ENCODE peak calls at places on chromosomes 13 and 19, in five cellular contexts. One of them, this sample, is unnamed.

GRCh38 chr13:112934075-112934474 is 34.9 kb upstream of the MCF2L start:
- DNase-seq in A549: no peak
- DNase-seq in HL-60: no peak
- DNase-seq in fibroblast of pulmonary artery: no peak
- DNase-seq in left ventricle myocardium superior: no peak
- DNase-seq in this sample: no peak

GRCh38 chr13:33761744-33762143 is 56.2 kb upstream of the RFC3 start:
- DNase-seq in A549: peak; percentile 12
- DNase-seq in HL-60: no peak
- DNase-seq in fibroblast of pulmonary artery: no peak
- DNase-seq in left ventricle myocardium superior: no peak
- DNase-seq in this sample: no peak

GRCh38 chr13:50543767-50544166 is 299.7 kb downstream of the DLEU7 start:
- DNase-seq in A549: no peak
- DNase-seq in HL-60: no peak
- DNase-seq in fibroblast of pulmonary artery: peak; percentile 72
- DNase-seq in left ventricle myocardium superior: peak; percentile 37
- DNase-seq in this sample: no peak

GRCh38 chr13:57633141-57633949 is 1.8 kb downstream of the PCDH17 start:
- DNase-seq in A549: no peak
- DNase-seq in HL-60: no peak
- DNase-seq in fibroblast of pulmonary artery: peak; percentile 10
- DNase-seq in left ventricle myocardium superior: peak; percentile 76
- DNase-seq in this sample: no peak

GRCh38 chr19:7287716-7288115 is 6.5 kb downstream of the INSR start:
- DNase-seq in A549: no peak
- DNase-seq in HL-60: no peak
- DNase-seq in fibroblast of pulmonary artery: no peak
- DNase-seq in left ventricle myocardium superior: no peak
- DNase-seq in this sample: no peak

GRCh38 chr19:55529636-55530230 is 7.2 kb downstream of the SBK2 start:
- DNase-seq in A549: no peak
- DNase-seq in HL-60: no peak
- DNase-seq in fibroblast of pulmonary artery: no peak
- DNase-seq in left ventricle myocardium superior: no peak
- DNase-seq in this sample: no peak

GRCh38 chr19:38877781-38878574 is at the start of gene RINL:
- DNase-seq in A549: no peak
- DNase-seq in HL-60: peak; percentile 72
- DNase-seq in fibroblast of pulmonary artery: no peak
- DNase-seq in left ventricle myocardium superior: no peak
- DNase-seq in this sample: peak; percentile 57

GRCh38 chr13:99383946-99384345 is 76.7 kb upstream of the GPR183 start:
- DNase-seq in A549: no peak
- DNase-seq in HL-60: no peak
- DNase-seq in fibroblast of pulmonary artery: no peak
- DNase-seq in left ventricle myocardium superior: no peak
- DNase-seq in this sample: no peak

GRCh38 chr19:2260341-2260751 is 4.1 kb upstream of the JSRP1 start:
- DNase-seq in A549: no peak
- DNase-seq in HL-60: no peak
- DNase-seq in fibroblast of pulmonary artery: no peak
- DNase-seq in left ventricle myocardium superior: no peak
- DNase-seq in this sample: no peak

GRCh38 chr13:109481046-109481445 is 305.3 kb downstream of the IRS2 start:
- DNase-seq in A549: no peak
- DNase-seq in HL-60: no peak
- DNase-seq in fibroblast of pulmonary artery: peak; percentile 41
- DNase-seq in left ventricle myocardium superior: no peak
- DNase-seq in this sample: no peak

GRCh38 chr13:83216521-83217245 is 665.6 kb downstream of the SLITRK1 start:
- DNase-seq in A549: no peak
- DNase-seq in HL-60: no peak
- DNase-seq in fibroblast of pulmonary artery: no peak
- DNase-seq in left ventricle myocardium superior: no peak
- DNase-seq in this sample: no peak

GRCh38 chr19:15231256-15231655 is 992 bp downstream of the EPHX3 start:
- DNase-seq in A549: no peak
- DNase-seq in HL-60: no peak
- DNase-seq in fibroblast of pulmonary artery: no peak
- DNase-seq in left ventricle myocardium superior: no peak
- DNase-seq in this sample: no peak

GRCh38 chr19:10227215-10227971 is 3.7 kb downstream of the S1PR2 start:
- DNase-seq in A549: no peak
- DNase-seq in HL-60: no peak
- DNase-seq in fibroblast of pulmonary artery: peak; percentile 36
- DNase-seq in left ventricle myocardium superior: peak; percentile 73
- DNase-seq in this sample: no peak

GRCh38 chr13:31824705-31825512 is 85.6 kb downstream of the RXFP2 start:
- DNase-seq in A549: no peak
- DNase-seq in HL-60: no peak
- DNase-seq in fibroblast of pulmonary artery: peak; percentile 43
- DNase-seq in left ventricle myocardium superior: no peak
- DNase-seq in this sample: no peak

GRCh38 chr19:7874080-7874856 is at the start of gene PRR36:
- DNase-seq in A549: no peak
- DNase-seq in HL-60: no peak
- DNase-seq in fibroblast of pulmonary artery: no peak
- DNase-seq in left ventricle myocardium superior: peak; percentile 71
- DNase-seq in this sample: no peak

GRCh38 chr19:45640849-45641273 is 1.7 kb upstream of the EML2 start:
- DNase-seq in A549: no peak
- DNase-seq in HL-60: no peak
- DNase-seq in fibroblast of pulmonary artery: no peak
- DNase-seq in left ventricle myocardium superior: no peak
- DNase-seq in this sample: no peak

GRCh38 chr19:50979758-50980157 is 4.0 kb downstream of the KLK7 start:
- DNase-seq in A549: no peak
- DNase-seq in HL-60: no peak
- DNase-seq in fibroblast of pulmonary artery: no peak
- DNase-seq in left ventricle myocardium superior: no peak
- DNase-seq in this sample: no peak

GRCh38 chr19:1223018-1223855 is 14.6 kb downstream of the CBARP start:
- DNase-seq in A549: no peak
- DNase-seq in HL-60: no peak
- DNase-seq in fibroblast of pulmonary artery: peak; percentile 55
- DNase-seq in left ventricle myocardium superior: peak; percentile 63
- DNase-seq in this sample: no peak

GRCh38 chr19:54201980-54202379 is 1.3 kb downstream of the RPS9 start:
- DNase-seq in A549: no peak
- DNase-seq in HL-60: no peak
- DNase-seq in fibroblast of pulmonary artery: peak; percentile 33
- DNase-seq in left ventricle myocardium superior: no peak
- DNase-seq in this sample: no peak

GRCh38 chr13:48962281-48962680 is 13.4 kb upstream of the FNDC3A start:
- DNase-seq in A549: no peak
- DNase-seq in HL-60: no peak
- DNase-seq in fibroblast of pulmonary artery: peak; percentile 39
- DNase-seq in left ventricle myocardium superior: no peak
- DNase-seq in this sample: no peak

GRCh38 chr13:36819811-36820140 is 754 bp downstream of the RFXAP start:
- DNase-seq in A549: no peak
- DNase-seq in HL-60: no peak
- DNase-seq in fibroblast of pulmonary artery: peak; percentile 16
- DNase-seq in left ventricle myocardium superior: no peak
- DNase-seq in this sample: peak; percentile 50

GRCh38 chr13:94352057-94352456 is 127.4 kb downstream of the DCT start:
- DNase-seq in A549: no peak
- DNase-seq in HL-60: no peak
- DNase-seq in fibroblast of pulmonary artery: no peak
- DNase-seq in left ventricle myocardium superior: no peak
- DNase-seq in this sample: no peak

GRCh38 chr13:40974460-40975407 is 44.4 kb downstream of the ELF1 start:
- DNase-seq in A549: peak; percentile 25
- DNase-seq in HL-60: peak; percentile 74
- DNase-seq in fibroblast of pulmonary artery: peak; percentile 84
- DNase-seq in left ventricle myocardium superior: no peak
- DNase-seq in this sample: peak; percentile 42

GRCh38 chr19:33231511-33231910 is 5.9 kb upstream of the SLC7A10 start:
- DNase-seq in A549: no peak
- DNase-seq in HL-60: no peak
- DNase-seq in fibroblast of pulmonary artery: peak; percentile 65
- DNase-seq in left ventricle myocardium superior: no peak
- DNase-seq in this sample: no peak

GRCh38 chr19:31960474-31960873 is 384.9 kb upstream of the ZNF507 start:
- DNase-seq in A549: no peak
- DNase-seq in HL-60: no peak
- DNase-seq in fibroblast of pulmonary artery: no peak
- DNase-seq in left ventricle myocardium superior: no peak
- DNase-seq in this sample: no peak

This sample was measured in stimulated activated naive CD8-positive, alpha-beta T cell treated with anti-CD3 and anti-CD28 coated beads, Interleukin-15, amount 100 ng/mL, for 72 hours.